ENCODE peak calls at places on chromosomes 2 and 18, in nine cellular contexts. X is astrocyte, O is psoas muscle, Z is small intestine, N is aorta, G is transverse colon, F is spleen, B is adrenal gland, P is A549. J is an unnamed sample.

GRCh38 chr2:191927319-191927867 is 80.5 kb upstream of the CAVIN2 start:
- DNase-seq in X (peak), O (no peak), Z (peak), N (peak), G (peak), F (no peak), B (peak), P (peak), J (no peak)

GRCh38 chr2:207779523-207779922 is 9.8 kb upstream of the FZD5 start:
- DNase-seq in X (no peak), O (no peak), Z (no peak), N (peak), G (no peak), F (no peak), B (no peak), P (no peak), J (no peak)

GRCh38 chr2:136131961-136132839 is 14.3 kb upstream of the CXCR4 start:
- DNase-seq in X (no peak), O (no peak), Z (peak), N (no peak), G (peak), F (peak), B (no peak), P (no peak), J (peak)

GRCh38 chr2:240816584-240817495 is 3.2 kb downstream of the KIF1A start:
- DNase-seq in X (no peak), O (no peak), Z (no peak), N (peak), G (no peak), F (peak), B (peak), P (no peak), J (no peak)

GRCh38 chr2:170425291-170425751 is 247.4 kb downstream of the MYO3B start:
- DNase-seq in X (peak), O (no peak), Z (peak), N (no peak), G (no peak), F (no peak), B (no peak), P (no peak), J (no peak)

GRCh38 chr2:230961091-230961491 is 34.8 kb upstream of the SPATA3 start:
- DNase-seq in X (peak), O (no peak), Z (no peak), N (no peak), G (no peak), F (no peak), B (no peak), P (no peak), J (no peak)

GRCh38 chr18:12520442-12520992 is 112.8 kb downstream of the PRELID3A start:
- DNase-seq in X (peak), O (no peak), Z (no peak), N (no peak), G (no peak), F (no peak), B (no peak), P (no peak), J (peak)

GRCh38 chr2:33014268-33014667 is 67.5 kb downstream of the LTBP1 start:
- DNase-seq in X (no peak), O (no peak), Z (peak), N (no peak), G (no peak), F (no peak), B (no peak), P (no peak), J (no peak)

GRCh38 chr2:37623971-37624897 is 47.2 kb downstream of the CDC42EP3 start:
- DNase-seq in X (peak), O (no peak), Z (no peak), N (no peak), G (no peak), F (no peak), B (no peak), P (no peak), J (peak)

GRCh38 chr18:48928787-48929186 is 22.0 kb downstream of the SMAD7 start:
- DNase-seq in X (peak), O (peak), Z (peak), N (peak), G (peak), F (peak), B (peak), P (no peak), J (peak)

GRCh38 chr2:3443685-3444084 is 64.2 kb downstream of the TRAPPC12 start:
- DNase-seq in X (no peak), O (no peak), Z (no peak), N (no peak), G (no peak), F (no peak), B (no peak), P (no peak), J (no peak)

GRCh38 chr2:121489284-121489683 is 41.4 kb upstream of the RNU4ATAC start:
- DNase-seq in X (peak), O (no peak), Z (no peak), N (no peak), G (no peak), F (no peak), B (no peak), P (no peak), J (no peak)

GRCh38 chr18:41881285-41881684 is 73.7 kb upstream of the PIK3C3 start:
- DNase-seq in X (peak), O (no peak), Z (no peak), N (no peak), G (no peak), F (no peak), B (no peak), P (no peak), J (no peak)

GRCh38 chr18:26103579-26103978 is 13.2 kb upstream of the SS18 start:
- DNase-seq in X (no peak), O (no peak), Z (peak), N (no peak), G (peak), F (no peak), B (no peak), P (no peak), J (no peak)

GRCh38 chr18:72941001-72941400 is 73.2 kb upstream of the NETO1 start:
- DNase-seq in X (no peak), O (no peak), Z (no peak), N (no peak), G (no peak), F (no peak), B (no peak), P (no peak), J (no peak)

GRCh38 chr2:117169036-117169765 is 645.3 kb upstream of the DDX18 start:
- DNase-seq in X (no peak), O (no peak), Z (no peak), N (no peak), G (no peak), F (no peak), B (no peak), P (no peak), J (no peak)

GRCh38 chr2:219679041-219679440 is 51.6 kb downstream of the SLC4A3 start:
- DNase-seq in X (no peak), O (no peak), Z (no peak), N (no peak), G (no peak), F (no peak), B (no peak), P (no peak), J (no peak)

GRCh38 chr2:10984418-10985130 is 72.8 kb downstream of the KCNF1 start:
- DNase-seq in X (no peak), O (no peak), Z (no peak), N (no peak), G (no peak), F (no peak), B (no peak), P (no peak), J (no peak)

GRCh38 chr18:8703781-8704301 is 1.5 kb upstream of the MTCL1 start:
- DNase-seq in X (no peak), O (no peak), Z (peak), N (no peak), G (no peak), F (peak), B (no peak), P (no peak), J (no peak)

GRCh38 chr2:18800240-18800971 is 211.0 kb upstream of the NT5C1B start:
- DNase-seq in X (no peak), O (no peak), Z (no peak), N (no peak), G (no peak), F (no peak), B (no peak), P (no peak), J (no peak)

GRCh38 chr2:119741001-119741400 is 18.7 kb upstream of the PTPN4 start:
- DNase-seq in X (no peak), O (no peak), Z (no peak), N (no peak), G (no peak), F (no peak), B (no peak), P (no peak), J (no peak)

GRCh38 chr18:3294435-3295080 is 32.6 kb downstream of the MYL12B start:
- DNase-seq in X (peak), O (no peak), Z (no peak), N (no peak), G (no peak), F (no peak), B (no peak), P (no peak), J (no peak)

GRCh38 chr2:142724186-142724585 is 153.3 kb upstream of the KYNU start:
- DNase-seq in X (no peak), O (no peak), Z (no peak), N (no peak), G (no peak), F (no peak), B (no peak), P (no peak), J (no peak)

GRCh38 chr2:198615972-198616371 is 811.6 kb downstream of the PLCL1 start:
- DNase-seq in X (peak), O (no peak), Z (peak), N (no peak), G (peak), F (no peak), B (no peak), P (no peak), J (no peak)

GRCh38 chr18:58886864-58887612 is 22.4 kb downstream of the ZNF532 start:
- DNase-seq in X (no peak), O (no peak), Z (no peak), N (no peak), G (no peak), F (no peak), B (no peak), P (no peak), J (no peak)

GRCh38 chr18:65091737-65092329 is 659.0 kb upstream of the CDH7 start:
- DNase-seq in X (no peak), O (no peak), Z (peak), N (no peak), G (no peak), F (no peak), B (peak), P (no peak), J (no peak)

GRCh38 chr2:12484536-12485115 is 232.1 kb upstream of the TRIB2 start:
- DNase-seq in X (peak), O (no peak), Z (no peak), N (no peak), G (no peak), F (no peak), B (no peak), P (no peak), J (no peak)

GRCh38 chr2:126885701-126886121 is 13.0 kb upstream of the TEX51 start:
- DNase-seq in X (peak), O (peak), Z (no peak), N (no peak), G (no peak), F (no peak), B (peak), P (no peak), J (no peak)

GRCh38 chr2:31729442-31730092 is 148.8 kb upstream of the SRD5A2 start:
- DNase-seq in X (no peak), O (no peak), Z (peak), N (no peak), G (no peak), F (no peak), B (no peak), P (peak), J (no peak)

GRCh38 chr18:37450434-37451133 is 115.0 kb downstream of the CELF4 start:
- DNase-seq in X (no peak), O (no peak), Z (peak), N (no peak), G (no peak), F (no peak), B (peak), P (no peak), J (no peak)

GRCh38 chr2:115910270-115910669 is 1467.8 kb downstream of the DPP10 start:
- DNase-seq in X (no peak), O (no peak), Z (no peak), N (no peak), G (no peak), F (no peak), B (no peak), P (no peak), J (no peak)

GRCh38 chr2:26672818-26673393 is 19.6 kb upstream of the KCNK3 start:
- DNase-seq in X (no peak), O (no peak), Z (no peak), N (peak), G (no peak), F (peak), B (peak), P (no peak), J (no peak)

GRCh38 chr2:217204358-217204757 is 344.5 kb upstream of the TNP1 start:
- DNase-seq in X (peak), O (no peak), Z (no peak), N (no peak), G (no peak), F (no peak), B (no peak), P (no peak), J (no peak)

GRCh38 chr18:53710080-53710479 is 514.4 kb downstream of the MBD2 start:
- DNase-seq in X (no peak), O (no peak), Z (no peak), N (no peak), G (no peak), F (no peak), B (no peak), P (no peak), J (no peak)

GRCh38 chr2:158458617-158458920 is 1.8 kb downstream of the PKP4 start:
- DNase-seq in X (peak), O (no peak), Z (no peak), N (no peak), G (no peak), F (no peak), B (no peak), P (no peak), J (no peak)

GRCh38 chr2:146048141-146048540 is 1528.2 kb upstream of the ZEB2 start:
- DNase-seq in X (no peak), O (no peak), Z (peak), N (no peak), G (no peak), F (no peak), B (no peak), P (no peak), J (no peak)

GRCh38 chr2:183224933-183225332 is 100.7 kb downstream of the NUP35 start:
- DNase-seq in X (peak), O (no peak), Z (no peak), N (no peak), G (no peak), F (no peak), B (no peak), P (no peak), J (no peak)

GRCh38 chr18:58432050-58432727 is 196.7 kb downstream of the ALPK2 start:
- DNase-seq in X (no peak), O (no peak), Z (no peak), N (no peak), G (no peak), F (no peak), B (no peak), P (no peak), J (no peak)

GRCh38 chr2:36486546-36487044 is 111.4 kb downstream of the FEZ2 start:
- DNase-seq in X (peak), O (no peak), Z (no peak), N (no peak), G (no peak), F (no peak), B (no peak), P (no peak), J (no peak)

GRCh38 chr18:76359909-76360308 is 135.1 kb downstream of the ZNF516 start:
- DNase-seq in X (no peak), O (no peak), Z (no peak), N (no peak), G (no peak), F (no peak), B (no peak), P (no peak), J (no peak)

DNA sequence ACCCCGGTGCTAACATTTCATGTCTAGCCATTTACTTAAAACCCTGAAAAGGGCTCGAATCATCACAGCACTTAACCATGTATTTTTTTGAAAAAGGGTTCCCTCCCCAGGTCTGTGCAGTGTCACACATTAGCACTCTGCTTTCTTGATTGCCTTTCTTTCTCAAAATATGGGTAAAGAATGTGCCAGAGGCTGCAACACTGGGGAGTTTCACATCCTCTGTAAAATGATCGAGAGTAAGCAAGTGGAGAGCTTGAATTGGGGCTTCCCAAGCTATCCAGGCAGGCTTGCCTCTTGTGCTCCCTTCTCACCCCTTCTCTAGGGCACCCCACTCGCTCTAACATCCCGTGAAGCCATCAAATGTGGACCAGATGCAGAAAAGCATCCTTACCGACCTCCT is 177.0 kb upstream of the CCDC68 start:
- DNase-seq in X (no peak), O (no peak), Z (no peak), N (no peak), G (no peak), F (no peak), B (no peak), P (no peak), J (no peak)
- H3K4me3 ChIP-seq in X (no peak), O (no peak), Z (no peak), N (no peak), G (no peak), F (no peak), B (no peak), P (no peak), J (no peak)

DNA sequence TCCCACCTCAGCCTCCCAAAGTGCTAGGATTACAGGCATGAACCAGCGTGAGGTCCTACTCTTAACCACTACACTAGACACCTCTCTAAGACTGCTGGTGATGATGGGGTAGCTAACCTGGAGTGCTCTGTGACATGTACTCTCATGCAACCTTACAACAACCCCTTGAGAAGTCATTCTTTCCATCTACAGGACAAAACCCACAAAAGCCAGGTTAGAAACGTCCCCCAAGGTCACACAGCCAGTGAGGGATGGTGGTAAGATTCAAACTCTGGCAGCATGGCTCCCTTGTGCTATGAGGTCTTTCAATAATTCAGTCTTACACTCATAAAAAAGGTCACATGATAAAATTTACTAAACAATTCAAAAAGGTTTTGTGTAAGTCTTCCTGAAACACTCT is 94.8 kb upstream of the SERTAD2 start:
- DNase-seq in X (no peak), O (no peak), Z (no peak), N (no peak), G (no peak), F (no peak), B (no peak), P (no peak), J (no peak)
- H3K4me3 ChIP-seq in X (no peak), O (no peak), Z (no peak), N (no peak), G (no peak), F (no peak), B (no peak), P (no peak), J (peak)

DNA sequence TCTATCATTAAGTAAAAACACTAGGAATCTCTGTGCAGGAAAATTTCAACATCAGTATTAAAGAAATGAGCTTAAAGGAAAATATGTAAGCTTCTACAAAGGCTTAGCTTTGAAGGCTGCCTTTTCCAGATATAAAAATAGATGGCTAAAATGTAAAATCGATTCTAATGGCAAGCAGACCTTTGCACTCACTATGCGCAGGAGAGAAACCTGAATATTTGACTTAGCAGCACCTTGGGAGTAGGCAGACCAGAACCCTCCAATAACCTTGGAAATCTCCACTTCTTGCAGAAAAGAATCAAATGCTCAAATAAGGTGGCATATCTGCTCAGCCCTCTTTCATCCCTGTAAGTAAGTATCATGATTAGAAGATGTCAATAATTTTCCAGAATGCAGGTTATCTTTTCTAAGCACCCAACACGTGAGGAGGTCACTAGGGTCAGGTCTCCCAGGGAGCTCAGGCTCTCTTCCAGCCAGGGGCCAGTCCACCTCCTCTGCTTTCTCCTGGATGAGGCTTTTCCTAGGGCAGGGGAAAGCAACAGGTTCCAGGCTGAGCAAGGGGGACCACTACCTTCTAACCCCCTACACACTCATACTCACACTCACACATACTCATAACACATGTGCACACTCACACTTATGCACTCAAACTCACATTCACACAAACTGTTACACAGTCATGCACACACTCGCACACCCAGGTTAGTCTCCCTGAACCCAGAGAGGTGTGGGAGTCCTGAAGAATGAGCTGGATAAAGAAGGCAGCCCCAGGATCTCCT is 3.8 kb downstream of the PIEZO2 start:
- DNase-seq in X (no peak), O (no peak), Z (no peak), N (no peak), G (no peak), F (no peak), B (no peak), P (no peak), J (no peak)
- H3K4me3 ChIP-seq in X (no peak), O (no peak), Z (no peak), N (no peak), G (no peak), F (no peak), B (no peak), P (no peak), J (peak)

GRCh38 chr2:106534471-106534870 is 47.3 kb downstream of the CD8B2 start:
- DNase-seq in X (no peak), O (no peak), Z (no peak), N (no peak), G (no peak), F (no peak), B (no peak), P (no peak), J (no peak)
- H3K4me3 ChIP-seq in X (no peak), O (no peak), Z (no peak), N (no peak), G (no peak), F (no peak), B (no peak), P (no peak), J (no peak)

GRCh38 chr18:55404811-55405654 is 183.0 kb downstream of the TCF4 start:
- DNase-seq in X (no peak), O (no peak), Z (no peak), N (no peak), G (no peak), F (no peak), B (no peak), P (no peak), J (no peak)
- H3K4me3 ChIP-seq in X (no peak), O (peak), Z (no peak), N (no peak), G (no peak), F (no peak), B (no peak), P (no peak), J (no peak)

GRCh38 chr18:62766266-62766665 is 50.9 kb downstream of the PHLPP1 start:
- DNase-seq in X (no peak), O (no peak), Z (no peak), N (no peak), G (no peak), F (no peak), B (no peak), P (no peak), J (no peak)

GRCh38 chr18:62769216-62769615 is 53.9 kb downstream of the PHLPP1 start:
- DNase-seq in X (no peak), O (no peak), Z (no peak), N (no peak), G (no peak), F (no peak), B (no peak), P (no peak), J (no peak)

GRCh38 chr18:62771494-62771893 is 56.2 kb downstream of the PHLPP1 start:
- DNase-seq in X (no peak), O (no peak), Z (no peak), N (no peak), G (no peak), F (no peak), B (no peak), P (no peak), J (no peak)

GRCh38 chr18:62768172-62768943 is 53.0 kb downstream of the PHLPP1 start:
- DNase-seq in X (no peak), O (no peak), Z (no peak), N (no peak), G (no peak), F (no peak), B (no peak), P (no peak), J (no peak)

DNA sequence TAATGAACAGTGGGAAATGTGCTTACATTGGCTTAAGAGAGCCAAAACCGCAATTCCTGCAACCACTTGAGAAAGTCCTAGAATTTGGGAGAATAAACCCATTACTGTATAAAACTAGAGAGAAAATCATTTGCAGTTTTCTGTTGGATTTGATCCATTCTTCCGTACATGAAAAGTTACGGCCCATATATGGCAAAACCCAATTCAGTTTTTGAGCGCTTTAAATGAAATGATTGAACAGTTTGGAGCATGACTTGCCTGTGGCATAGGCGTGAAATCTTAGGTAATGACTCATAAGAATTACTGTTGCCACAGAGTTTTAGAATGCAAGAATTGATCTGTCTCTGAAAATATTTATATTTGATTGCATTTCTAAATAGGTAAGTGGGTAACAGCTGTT is 52.0 kb downstream of the PHLPP1 start:
- DNase-seq in X (peak), O (no peak), Z (no peak), N (no peak), G (no peak), F (no peak), B (no peak), P (no peak), J (no peak)
- H3K4me3 ChIP-seq in X (no peak), O (no peak), Z (no peak), N (no peak), G (no peak), F (no peak), B (no peak), P (no peak), J (no peak)

J was measured in GM06990.